ENCODE peak calls at places on chromosomes 5 and 9, in five cellular contexts. O, U, E, J and N are unnamed samples.

GRCh38 chr5:140253985-140254384 is 48.9 kb downstream of the PFDN1 start:
- DNase-seq in E (no peak), J (no peak), U (peak), O (peak), N (no peak)

GRCh38 chr9:18274693-18275092 is 199.3 kb upstream of the ADAMTSL1 start:
- DNase-seq in E (no peak), U (no peak), J (no peak), O (peak), N (no peak)

GRCh38 chr9:38181216-38181615 is 112.2 kb upstream of the SHB start:
- DNase-seq in J (no peak), E (no peak), O (no peak), U (no peak), N (no peak)

GRCh38 chr5:176542135-176542595 is 5.0 kb upstream of the RNF44 start:
- DNase-seq in J (no peak), O (no peak), U (no peak), E (no peak), N (no peak)

GRCh38 chr9:118618091-118618490 is 751.1 kb downstream of the BRINP1 start:
- DNase-seq in E (no peak), O (no peak), J (no peak), U (no peak), N (no peak)

GRCh38 chr5:179089502-179089901 is 29.3 kb downstream of the ZNF354C start:
- DNase-seq in O (no peak), E (no peak), U (no peak), J (no peak), N (no peak)

GRCh38 chr9:135198889-135199288 is 111.4 kb downstream of the OLFM1 start:
- DNase-seq in O (no peak), J (no peak), U (no peak), E (no peak), N (no peak)

GRCh38 chr5:139762624-139763170 is 32.9 kb upstream of the PSD2 start:
- DNase-seq in E (no peak), U (no peak), O (no peak), J (no peak), N (no peak)

GRCh38 chr5:137737349-137738256 is 1.7 kb upstream of the KLHL3 start:
- DNase-seq in U (no peak), E (no peak), J (peak), O (no peak), N (no peak)

GRCh38 chr5:168269950-168270349 is 21.5 kb upstream of the WWC1 start:
- DNase-seq in U (no peak), O (no peak), E (no peak), J (no peak), N (no peak)

GRCh38 chr5:56589486-56589870 is 225.9 kb upstream of the MAP3K1 start:
- DNase-seq in U (peak), E (no peak), O (peak), J (no peak), N (no peak)